ENCODE peak calls at places on chromosomes 2 and 18, in seven cellular contexts. X is HT-29; M is NCI-H2171; D is activated CD4-positive, alpha-beta T cell treated with anti-CD3 and anti-CD28 coated beads, Interleukin-2, amount 10 ng/mL, durations not matched to agents 7 days and 5 days; P is SW480; R is foreskin fibroblast; N is NCI-H1092. S is an unnamed sample.

GRCh38 chr2:173118385-173118784 is 42.7 kb downstream of the MAP3K20 start:
- DNase-seq in X (no peak), M (no peak), D (no peak), P (no peak), R (no peak), N (no peak), S (no peak)

GRCh38 chr2:197800091-197800490 is 4.3 kb upstream of the PLCL1 start:
- DNase-seq in X (no peak), M (no peak), D (no peak), P (no peak), R (no peak), N (no peak), S (no peak)

GRCh38 chr2:186201371-186201770 is 284.7 kb upstream of the ZC3H15 start:
- DNase-seq in X (no peak), M (no peak), D (no peak), P (no peak), R (peak), N (no peak), S (no peak)

GRCh38 chr2:110748489-110748867 is 16.1 kb downstream of the ACOXL start:
- DNase-seq in X (peak), M (peak), D (peak), P (peak), R (no peak), N (peak), S (no peak)

GRCh38 chr18:75201936-75202335 is 7.0 kb downstream of the PTGR3 start:
- DNase-seq in X (no peak), M (no peak), D (no peak), P (no peak), R (peak), N (peak), S (no peak)

GRCh38 chr2:9205963-9206948 is at the start of gene ASAP2:
- DNase-seq in X (peak), M (peak), D (peak), P (peak), R (peak), N (peak), S (no peak)

GRCh38 chr2:237471457-237472186 is 15.4 kb upstream of the MLPH start:
- DNase-seq in X (peak), M (no peak), D (peak), P (peak), R (peak), N (no peak), S (no peak)

GRCh38 chr2:242046184-242046826 is 176.8 kb downstream of the RTP5 start:
- DNase-seq in X (no peak), M (no peak), D (no peak), P (no peak), R (peak), N (no peak), S (no peak)

GRCh38 chr2:56522605-56523089 is 338.9 kb downstream of the CCDC85A start:
- DNase-seq in X (no peak), M (peak), D (no peak), P (no peak), R (peak), N (peak), S (peak)

GRCh38 chr2:239476757-239477565 is 76.1 kb upstream of the HDAC4 start:
- DNase-seq in X (no peak), M (no peak), D (no peak), P (no peak), R (no peak), N (no peak), S (no peak)

GRCh38 chr2:169462896-169463695 is 16.2 kb upstream of the BBS5 start:
- DNase-seq in X (no peak), M (no peak), D (no peak), P (no peak), R (peak), N (no peak), S (peak)

GRCh38 chr2:188784269-188784762 is 189.9 kb upstream of the COL3A1 start:
- DNase-seq in X (no peak), M (no peak), D (no peak), P (no peak), R (peak), N (no peak), S (no peak)

GRCh38 chr2:29224693-29225551 is 109.7 kb downstream of the CLIP4 start:
- DNase-seq in X (no peak), M (no peak), D (no peak), P (no peak), R (no peak), N (no peak), S (no peak)

GRCh38 chr2:64608867-64609228 is 44.9 kb downstream of the SERTAD2 start:
- DNase-seq in X (no peak), M (no peak), D (no peak), P (no peak), R (no peak), N (no peak), S (no peak)

GRCh38 chr2:189236066-189236465 is 56.5 kb upstream of the COL5A2 start:
- DNase-seq in X (no peak), M (no peak), D (no peak), P (no peak), R (peak), N (no peak), S (no peak)

GRCh38 chr2:44972771-44973535 is 31.5 kb downstream of the SIX3 start:
- DNase-seq in X (no peak), M (no peak), D (no peak), P (no peak), R (no peak), N (peak), S (no peak)

GRCh38 chr18:9209230-9209629 is 72.6 kb downstream of the ANKRD12 start:
- DNase-seq in X (no peak), M (no peak), D (no peak), P (no peak), R (peak), N (no peak), S (no peak)

GRCh38 chr2:232983669-232983991 is 29.4 kb downstream of the NGEF start:
- DNase-seq in X (no peak), M (no peak), D (no peak), P (no peak), R (no peak), N (no peak), S (no peak)

GRCh38 chr2:39379643-39380524 is 57.2 kb downstream of the MAP4K3 start:
- DNase-seq in X (peak), M (no peak), D (peak), P (peak), R (peak), N (peak), S (peak)

GRCh38 chr2:171081649-171082111 is 79.0 kb downstream of the TLK1 start:
- DNase-seq in X (no peak), M (no peak), D (peak), P (no peak), R (no peak), N (no peak), S (no peak)

GRCh38 chr2:217935901-217936684 is 66.7 kb downstream of the TNS1 start:
- DNase-seq in X (no peak), M (no peak), D (no peak), P (no peak), R (peak), N (no peak), S (no peak)

GRCh38 chr2:45162711-45163110 is 153.5 kb upstream of the SIX2 start:
- DNase-seq in X (no peak), M (no peak), D (no peak), P (no peak), R (no peak), N (no peak), S (no peak)

GRCh38 chr2:15365411-15365810 is 195.7 kb downstream of the NBAS start:
- DNase-seq in X (no peak), M (no peak), D (no peak), P (no peak), R (peak), N (no peak), S (no peak)

GRCh38 chr2:234661146-234661545 is 164.3 kb upstream of the ARL4C start:
- DNase-seq in X (no peak), M (peak), D (no peak), P (no peak), R (peak), N (no peak), S (no peak)

GRCh38 chr2:105903051-105903674 is 158.5 kb downstream of the NCK2 start:
- DNase-seq in X (no peak), M (no peak), D (no peak), P (no peak), R (no peak), N (no peak), S (no peak)

GRCh38 chr2:196217116-196217515 is 45.7 kb upstream of the STK17B start:
- DNase-seq in X (no peak), M (no peak), D (no peak), P (no peak), R (no peak), N (no peak), S (no peak)

GRCh38 chr2:26612522-26613240 is 28.5 kb downstream of the CIB4 start:
- DNase-seq in X (no peak), M (peak), D (no peak), P (no peak), R (no peak), N (no peak), S (no peak)

GRCh38 chr2:3659447-3660432 is 1.7 kb downstream of the ALLC start:
- DNase-seq in X (no peak), M (no peak), D (no peak), P (no peak), R (peak), N (no peak), S (no peak)

GRCh38 chr2:66433945-66434678 is 813 bp upstream of the MEIS1 start:
- DNase-seq in X (peak), M (peak), D (peak), P (peak), R (peak), N (peak), S (no peak)

GRCh38 chr2:201665420-201666158 is 22.3 kb upstream of the TMEM237 start:
- DNase-seq in X (no peak), M (no peak), D (no peak), P (peak), R (no peak), N (no peak), S (no peak)

GRCh38 chr18:9885170-9886004 is at the start of gene TXNDC2:
- DNase-seq in X (no peak), M (no peak), D (no peak), P (no peak), R (no peak), N (no peak), S (no peak)

GRCh38 chr18:73933666-73934065 is 214.0 kb downstream of the FBXO15 start:
- DNase-seq in X (no peak), M (no peak), D (no peak), P (no peak), R (peak), N (no peak), S (no peak)

GRCh38 chr2:189163889-189164288 is 15.7 kb downstream of the COL5A2 start:
- DNase-seq in X (no peak), M (no peak), D (no peak), P (no peak), R (peak), N (no peak), S (no peak)

GRCh38 chr2:157488877-157489276 is 45.0 kb upstream of the CYTIP start:
- DNase-seq in X (peak), M (no peak), D (no peak), P (peak), R (no peak), N (no peak), S (no peak)

GRCh38 chr2:175432021-175432420 is 250.5 kb upstream of the ATP5MC3 start:
- DNase-seq in X (no peak), M (no peak), D (no peak), P (peak), R (no peak), N (peak), S (no peak)

GRCh38 chr2:160294339-160294803 is 94.3 kb upstream of the ITGB6 start:
- DNase-seq in X (no peak), M (no peak), D (no peak), P (no peak), R (peak), N (no peak), S (peak)

GRCh38 chr2:142974288-142975024 is 97.0 kb downstream of the KYNU start:
- DNase-seq in X (peak), M (no peak), D (no peak), P (no peak), R (peak), N (no peak), S (no peak)

GRCh38 chr2:61640406-61640805 is 102.2 kb upstream of the XPO1 start:
- DNase-seq in X (no peak), M (no peak), D (no peak), P (no peak), R (no peak), N (no peak), S (no peak)

GRCh38 chr2:88077076-88077475 is 9.5 kb downstream of the SMYD1 start:
- DNase-seq in X (no peak), M (no peak), D (no peak), P (no peak), R (no peak), N (no peak), S (no peak)